ENCODE peak calls at places on chromosomes 1 and 21, in five cellular contexts. One of them, this sample, is unnamed.
A peak's percentile ranks its signal among the peaks of the same experiment; 100 is the strongest.

GRCh38 chr1:93344886-93345632 is 648 bp upstream of the DR1 start:
- DNase-seq in stimulated activated CD8-positive, alpha-beta memory T cell treated with anti-CD3 and anti-CD28 coated beads, Interleukin-15, amount 100 ng/mL, for 48 hours: no peak
- DNase-seq in GM03348: no peak
- DNase-seq in kidney tubule cell: no peak
- DNase-seq in COR-L47: no peak
- DNase-seq in this sample: no peak

GRCh38 chr1:55081188-55081904 is 42.0 kb downstream of the PCSK9 start:
- DNase-seq in stimulated activated CD8-positive, alpha-beta memory T cell treated with anti-CD3 and anti-CD28 coated beads, Interleukin-15, amount 100 ng/mL, for 48 hours: no peak
- DNase-seq in GM03348: peak; percentile 73
- DNase-seq in kidney tubule cell: peak; percentile 66
- DNase-seq in COR-L47: no peak
- DNase-seq in this sample: no peak

GRCh38 chr1:218718216-218718615 is 373.1 kb downstream of the TGFB2 start:
- DNase-seq in stimulated activated CD8-positive, alpha-beta memory T cell treated with anti-CD3 and anti-CD28 coated beads, Interleukin-15, amount 100 ng/mL, for 48 hours: no peak
- DNase-seq in GM03348: no peak
- DNase-seq in kidney tubule cell: no peak
- DNase-seq in COR-L47: no peak
- DNase-seq in this sample: no peak

GRCh38 chr1:216600730-216601426 is 122.4 kb downstream of the ESRRG start:
- DNase-seq in stimulated activated CD8-positive, alpha-beta memory T cell treated with anti-CD3 and anti-CD28 coated beads, Interleukin-15, amount 100 ng/mL, for 48 hours: no peak
- DNase-seq in GM03348: peak; percentile 92
- DNase-seq in kidney tubule cell: peak; percentile 78
- DNase-seq in COR-L47: peak; percentile 85
- DNase-seq in this sample: peak; percentile 74

GRCh38 chr1:223208164-223209075 is 65.4 kb upstream of the TLR5 start:
- DNase-seq in stimulated activated CD8-positive, alpha-beta memory T cell treated with anti-CD3 and anti-CD28 coated beads, Interleukin-15, amount 100 ng/mL, for 48 hours: no peak
- DNase-seq in GM03348: no peak
- DNase-seq in kidney tubule cell: peak; percentile 60
- DNase-seq in COR-L47: no peak
- DNase-seq in this sample: no peak

GRCh38 chr1:95370671-95370992 is 136.6 kb downstream of the RWDD3 start:
- DNase-seq in stimulated activated CD8-positive, alpha-beta memory T cell treated with anti-CD3 and anti-CD28 coated beads, Interleukin-15, amount 100 ng/mL, for 48 hours: no peak
- DNase-seq in GM03348: no peak
- DNase-seq in kidney tubule cell: no peak
- DNase-seq in COR-L47: no peak
- DNase-seq in this sample: no peak

GRCh38 chr1:243731301-243731891 is 118.6 kb downstream of the AKT3 start:
- DNase-seq in stimulated activated CD8-positive, alpha-beta memory T cell treated with anti-CD3 and anti-CD28 coated beads, Interleukin-15, amount 100 ng/mL, for 48 hours: no peak
- DNase-seq in GM03348: no peak
- DNase-seq in kidney tubule cell: peak; percentile 47
- DNase-seq in COR-L47: no peak
- DNase-seq in this sample: no peak

GRCh38 chr1:18955116-18955441 is 1.4 kb downstream of the IFFO2 start:
- DNase-seq in stimulated activated CD8-positive, alpha-beta memory T cell treated with anti-CD3 and anti-CD28 coated beads, Interleukin-15, amount 100 ng/mL, for 48 hours: no peak
- DNase-seq in GM03348: no peak
- DNase-seq in kidney tubule cell: peak; percentile 15
- DNase-seq in COR-L47: no peak
- DNase-seq in this sample: no peak

GRCh38 chr1:212607206-212607923 is 1.2 kb upstream of the ATF3 start:
- DNase-seq in stimulated activated CD8-positive, alpha-beta memory T cell treated with anti-CD3 and anti-CD28 coated beads, Interleukin-15, amount 100 ng/mL, for 48 hours: no peak
- DNase-seq in GM03348: no peak
- DNase-seq in kidney tubule cell: peak; percentile 33
- DNase-seq in COR-L47: no peak
- DNase-seq in this sample: no peak

GRCh38 chr1:3790501-3790923 is 5.8 kb downstream of the LRRC47 start:
- DNase-seq in stimulated activated CD8-positive, alpha-beta memory T cell treated with anti-CD3 and anti-CD28 coated beads, Interleukin-15, amount 100 ng/mL, for 48 hours: no peak
- DNase-seq in GM03348: no peak
- DNase-seq in kidney tubule cell: no peak
- DNase-seq in COR-L47: no peak
- DNase-seq in this sample: no peak

GRCh38 chr21:34983680-34984086 is 65.4 kb downstream of the RUNX1 start:
- DNase-seq in stimulated activated CD8-positive, alpha-beta memory T cell treated with anti-CD3 and anti-CD28 coated beads, Interleukin-15, amount 100 ng/mL, for 48 hours: peak; percentile 69
- DNase-seq in GM03348: peak; percentile 45
- DNase-seq in kidney tubule cell: peak; percentile 85
- DNase-seq in COR-L47: no peak
- DNase-seq in this sample: no peak

GRCh38 chr1:116911166-116911553 is 1.4 kb downstream of the PTGFRN start:
- DNase-seq in stimulated activated CD8-positive, alpha-beta memory T cell treated with anti-CD3 and anti-CD28 coated beads, Interleukin-15, amount 100 ng/mL, for 48 hours: no peak
- DNase-seq in GM03348: no peak
- DNase-seq in kidney tubule cell: no peak
- DNase-seq in COR-L47: no peak
- DNase-seq in this sample: no peak

GRCh38 chr1:15067148-15067547 is 86.4 kb upstream of the TMEM51 start:
- DNase-seq in stimulated activated CD8-positive, alpha-beta memory T cell treated with anti-CD3 and anti-CD28 coated beads, Interleukin-15, amount 100 ng/mL, for 48 hours: no peak
- DNase-seq in GM03348: no peak
- DNase-seq in kidney tubule cell: no peak
- DNase-seq in COR-L47: no peak
- DNase-seq in this sample: no peak

GRCh38 chr1:7616076-7616833 is 154.8 kb upstream of the VAMP3 start:
- DNase-seq in stimulated activated CD8-positive, alpha-beta memory T cell treated with anti-CD3 and anti-CD28 coated beads, Interleukin-15, amount 100 ng/mL, for 48 hours: no peak
- DNase-seq in GM03348: peak; percentile 79
- DNase-seq in kidney tubule cell: peak; percentile 56
- DNase-seq in COR-L47: no peak
- DNase-seq in this sample: no peak